ENCODE peak calls at places on chromosomes 13 and 19, in seven cellular contexts. L is mesothelial cell of epicardium, G is pancreas, S is breast epithelium, W is astrocyte of the spinal cord, I is GM13977, X is RWPE1. C is an unnamed sample.

GRCh38 chr13:75312884-75313520 is 169.0 kb downstream of the TBC1D4 start:
- DNase-seq in G (no peak), S (no peak), I (no peak), X (no peak), W (no peak), L (no peak), C (peak)

GRCh38 chr19:40089462-40089861 is 1.3 kb downstream of the ZNF780A start:
- DNase-seq in L (no peak), G (no peak), S (no peak), I (no peak), X (no peak), W (peak), C (no peak)

GRCh38 chr13:47594833-47595232 is 406.2 kb downstream of the SUCLA2 start:
- DNase-seq in I (no peak), L (no peak), W (no peak), S (no peak), G (no peak), X (no peak), C (peak)

GRCh38 chr13:42486711-42487198 is 87.2 kb upstream of the TNFSF11 start:
- DNase-seq in X (peak), W (peak), I (no peak), L (no peak), G (no peak), S (no peak), C (no peak)

GRCh38 chr13:21043898-21044297 is 17.5 kb downstream of the LATS2 start:
- DNase-seq in I (no peak), S (no peak), G (no peak), L (no peak), W (peak), X (no peak), C (no peak)

GRCh38 chr13:113532156-113532806 is 41.8 kb upstream of the DCUN1D2 start:
- DNase-seq in I (no peak), X (peak), L (no peak), W (peak), S (no peak), G (no peak), C (no peak)

GRCh38 chr13:51826606-51827005 is 18.4 kb downstream of the TMEM272 start:
- DNase-seq in L (no peak), G (no peak), I (no peak), X (no peak), S (peak), W (no peak), C (no peak)

GRCh38 chr13:38394777-38395504 is 45.3 kb downstream of the UFM1 start:
- DNase-seq in X (no peak), I (no peak), L (no peak), G (no peak), W (no peak), S (no peak), C (no peak)

GRCh38 chr13:32212420-32212819 is 102.7 kb downstream of the ZAR1L start:
- DNase-seq in S (no peak), L (no peak), G (no peak), W (peak), I (no peak), X (no peak), C (no peak)

GRCh38 chr19:347946-348861 is 3.6 kb upstream of the MIER2 start:
- DNase-seq in S (no peak), X (no peak), L (no peak), G (no peak), I (no peak), W (no peak), C (no peak)

GRCh38 chr13:25783480-25784081 is 268.2 kb downstream of the SHISA2 start:
- DNase-seq in S (no peak), W (no peak), X (no peak), L (no peak), I (no peak), G (no peak), C (no peak)

GRCh38 chr19:574658-575526 is 2.5 kb downstream of the BSG start:
- DNase-seq in S (no peak), X (peak), L (no peak), W (peak), I (peak), G (peak), C (no peak)

GRCh38 chr19:18503971-18504885 is 17.6 kb downstream of the ELL start:
- DNase-seq in L (no peak), W (no peak), I (no peak), X (no peak), S (no peak), G (peak), C (no peak)

GRCh38 chr19:58248886-58249285 is 20.2 kb downstream of the ZNF544 start:
- DNase-seq in W (no peak), L (no peak), S (no peak), G (no peak), I (no peak), X (no peak), C (peak)

GRCh38 chr13:49248433-49249002 is 793 bp downstream of the CDADC1 start:
- DNase-seq in X (peak), S (no peak), W (peak), I (no peak), L (peak), G (no peak), C (peak)

GRCh38 chr13:113449693-113450347 is 3.5 kb downstream of the ADPRHL1 start:
- DNase-seq in X (no peak), G (no peak), S (no peak), W (no peak), L (no peak), I (no peak), C (no peak)

GRCh38 chr13:41064493-41064892 is 3.2 kb downstream of the WBP4 start:
- DNase-seq in G (no peak), S (no peak), L (no peak), I (no peak), W (peak), X (no peak), C (no peak)

GRCh38 chr13:74026753-74027152 is 107.5 kb downstream of the KLF12 start:
- DNase-seq in L (no peak), S (no peak), W (peak), G (no peak), X (peak), I (peak), C (peak)

GRCh38 chr13:34340534-34340933 is 522.6 kb downstream of the RFC3 start:
- DNase-seq in X (peak), G (no peak), I (no peak), L (no peak), W (no peak), S (no peak), C (no peak)

GRCh38 chr13:74891610-74892009 is 590.4 kb downstream of the TBC1D4 start:
- DNase-seq in W (peak), L (no peak), I (no peak), X (peak), G (no peak), S (no peak), C (no peak)

GRCh38 chr13:112718318-112718717 is 28.5 kb downstream of the ATP11A start:
- DNase-seq in G (no peak), I (no peak), S (no peak), X (no peak), W (no peak), L (no peak), C (no peak)

GRCh38 chr19:35619290-35619923 is 6.9 kb downstream of the HAUS5 start:
- DNase-seq in I (no peak), L (no peak), S (no peak), G (no peak), X (no peak), W (no peak), C (no peak)

GRCh38 chr19:1252221-1252817 is 3.9 kb downstream of the MIDN start:
- DNase-seq in I (peak), S (peak), X (peak), G (peak), L (no peak), W (peak), C (peak)

GRCh38 chr13:114285166-114285808 is 3.9 kb downstream of the UPF3A start:
- DNase-seq in W (peak), S (no peak), G (no peak), L (no peak), I (no peak), X (peak), C (no peak)

GRCh38 chr13:31029129-31029528 is 96.7 kb downstream of the TEX26 start:
- DNase-seq in S (no peak), I (no peak), L (no peak), G (no peak), W (no peak), X (no peak), C (no peak)

GRCh38 chr19:58569191-58569942 is 3.8 kb downstream of the MZF1 start:
- DNase-seq in L (no peak), X (no peak), W (no peak), I (no peak), G (peak), S (no peak), C (no peak)

GRCh38 chr19:13155472-13156284 is 5.5 kb downstream of the IER2 start:
- DNase-seq in L (peak), X (peak), G (peak), S (peak), W (peak), I (peak), C (peak)

GRCh38 chr19:1601613-1602064 is 3.6 kb downstream of the UQCR11 start:
- DNase-seq in W (no peak), I (no peak), S (no peak), G (no peak), L (no peak), X (no peak), C (no peak)

GRCh38 chr13:31111136-31111535 is 50.6 kb downstream of the HSPH1 start:
- DNase-seq in G (no peak), I (no peak), W (no peak), X (no peak), L (no peak), S (no peak), C (no peak)

GRCh38 chr13:90519157-90519556 is 828.3 kb upstream of the MIR17HG start:
- DNase-seq in L (no peak), I (no peak), W (no peak), G (no peak), S (no peak), X (no peak), C (no peak)

GRCh38 chr13:42378383-42378780 is 106.4 kb downstream of the AKAP11 start:
- DNase-seq in L (no peak), G (no peak), I (no peak), X (no peak), S (no peak), W (no peak), C (peak)

GRCh38 chr19:15453091-15453498 is 3.3 kb upstream of the WIZ start:
- DNase-seq in W (no peak), G (no peak), I (no peak), S (no peak), L (no peak), X (no peak), C (no peak)

GRCh38 chr19:10968527-10969081 is 7.8 kb downstream of the SMARCA4 start:
- DNase-seq in G (no peak), X (no peak), S (no peak), L (no peak), W (no peak), I (peak), C (no peak)

GRCh38 chr13:24671367-24672117 is 8.7 kb upstream of the ATP12A start:
- DNase-seq in G (peak), X (peak), I (peak), S (peak), W (peak), L (peak), C (no peak)

GRCh38 chr19:53463263-53463662 is 4.3 kb upstream of the ZNF813 start:
- DNase-seq in G (peak), S (peak), I (no peak), X (no peak), L (no peak), W (peak), C (peak)

GRCh38 chr13:47004552-47004951 is 107.7 kb upstream of the HTR2A start:
- DNase-seq in L (no peak), I (no peak), X (no peak), S (no peak), W (no peak), G (no peak), C (no peak)

GRCh38 chr19:52453324-52454094 is at the start of gene ZNF578:
- DNase-seq in L (no peak), W (peak), S (peak), G (peak), I (peak), X (peak), C (peak)

GRCh38 chr19:14322889-14323463 is 58.3 kb upstream of the ADGRE5 start:
- DNase-seq in W (no peak), X (no peak), I (no peak), G (no peak), L (no peak), S (no peak), C (no peak)

GRCh38 chr13:25170554-25171107 is 1.5 kb downstream of the AMER2 start:
- DNase-seq in W (no peak), S (no peak), X (no peak), L (peak), I (peak), G (no peak), C (peak)

GRCh38 chr19:1274081-1274851 is 1.1 kb upstream of the FAM174C start:
- DNase-seq in G (peak), I (no peak), X (no peak), S (no peak), L (no peak), W (no peak), C (no peak)

GRCh38 chr19:17473041-17473440 is 2.7 kb downstream of the SLC27A1 start:
- DNase-seq in S (no peak), X (no peak), L (no peak), W (peak), I (no peak), G (no peak), C (peak)
- TF ChIP-seq CTCF in S (no peak), X (no peak), L (no peak), W (no peak), I (no peak), G (no peak), C (no peak)

DNA sequence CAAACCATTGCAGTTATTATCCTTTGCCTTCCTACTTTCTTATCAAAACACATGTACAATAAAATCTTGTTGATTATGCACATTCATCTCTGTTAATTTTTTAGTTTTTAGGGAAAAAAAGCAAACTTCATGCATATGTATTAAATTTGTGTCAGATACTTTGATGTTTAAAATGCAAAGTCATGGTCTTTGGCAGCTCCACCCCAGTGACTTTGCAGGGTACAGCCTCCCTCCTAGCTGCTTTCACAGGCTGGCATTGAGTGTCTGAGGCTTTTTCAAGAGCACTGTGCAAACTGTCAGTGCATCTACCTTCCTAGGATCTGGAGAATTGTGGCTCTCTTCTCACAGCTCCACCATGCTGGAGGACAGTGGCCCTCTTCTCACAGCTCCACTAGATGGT is 1988.1 kb upstream of the PCDH20 start:
- DNase-seq in X (no peak), S (no peak), W (no peak), I (no peak), G (no peak), L (no peak), C (no peak)
- TF ChIP-seq CTCF in X (no peak), S (no peak), W (no peak), I (peak), G (no peak), L (no peak), C (no peak)

GRCh38 chr19:32971715-32972540 is at the start of the genes CEP89 and FAAP24:
- DNase-seq in L (peak), W (peak), I (peak), G (peak), X (peak), S (peak), C (peak)
- TF ChIP-seq CTCF in L (no peak), W (no peak), I (no peak), G (no peak), X (no peak), S (peak), C (no peak)

GRCh38 chr19:38291855-38292254 is 12.2 kb upstream of the C19orf33 start:
- DNase-seq in W (no peak), G (no peak), I (no peak), S (no peak), L (no peak), X (no peak), C (no peak)
- TF ChIP-seq CTCF in W (no peak), G (no peak), I (no peak), S (peak), L (no peak), X (no peak), C (no peak)

GRCh38 chr13:96673825-96674224 is 320.5 kb downstream of the OXGR1 start:
- DNase-seq in S (no peak), L (no peak), X (no peak), G (no peak), W (no peak), I (no peak), C (no peak)
- TF ChIP-seq CTCF in S (no peak), L (no peak), X (no peak), G (no peak), W (no peak), I (no peak), C (no peak)

GRCh38 chr13:95360052-95360451 is 58.8 kb upstream of the ABCC4 start:
- DNase-seq in X (no peak), S (no peak), I (no peak), G (no peak), W (no peak), L (no peak), C (no peak)

GRCh38 chr13:95360464-95361097 is 59.3 kb upstream of the ABCC4 start:
- DNase-seq in S (no peak), G (no peak), X (no peak), I (no peak), W (no peak), L (no peak), C (no peak)

GRCh38 chr13:95356916-95357315 is 55.7 kb upstream of the ABCC4 start:
- DNase-seq in X (no peak), G (no peak), I (no peak), W (no peak), L (no peak), S (no peak), C (no peak)

GRCh38 chr13:95355491-95355890 is 54.2 kb upstream of the ABCC4 start:
- DNase-seq in W (peak), L (no peak), X (no peak), I (no peak), S (no peak), G (no peak), C (no peak)

GRCh38 chr13:95357875-95358274 is 56.6 kb upstream of the ABCC4 start:
- DNase-seq in G (no peak), W (no peak), X (no peak), I (no peak), S (no peak), L (no peak), C (no peak)
- TF ChIP-seq CTCF in G (no peak), W (no peak), X (no peak), I (no peak), S (no peak), L (no peak), C (no peak)

GRCh38 chr13:76503756-76504155 is 382.4 kb downstream of the KCTD12 start:
- DNase-seq in W (no peak), L (no peak), G (no peak), S (no peak), X (no peak), I (no peak), C (no peak)
- TF ChIP-seq CTCF in W (no peak), L (no peak), G (no peak), S (no peak), X (no peak), I (no peak), C (no peak)

GRCh38 chr19:42697884-42698283 is 42.4 kb downstream of the PSG3 start:
- DNase-seq in G (no peak), X (no peak), I (no peak), S (no peak), L (no peak), W (no peak), C (no peak)

GRCh38 chr19:42695811-42696503 is 44.3 kb downstream of the PSG3 start:
- DNase-seq in S (no peak), L (no peak), I (no peak), G (no peak), W (no peak), X (no peak), C (no peak)

DNA sequence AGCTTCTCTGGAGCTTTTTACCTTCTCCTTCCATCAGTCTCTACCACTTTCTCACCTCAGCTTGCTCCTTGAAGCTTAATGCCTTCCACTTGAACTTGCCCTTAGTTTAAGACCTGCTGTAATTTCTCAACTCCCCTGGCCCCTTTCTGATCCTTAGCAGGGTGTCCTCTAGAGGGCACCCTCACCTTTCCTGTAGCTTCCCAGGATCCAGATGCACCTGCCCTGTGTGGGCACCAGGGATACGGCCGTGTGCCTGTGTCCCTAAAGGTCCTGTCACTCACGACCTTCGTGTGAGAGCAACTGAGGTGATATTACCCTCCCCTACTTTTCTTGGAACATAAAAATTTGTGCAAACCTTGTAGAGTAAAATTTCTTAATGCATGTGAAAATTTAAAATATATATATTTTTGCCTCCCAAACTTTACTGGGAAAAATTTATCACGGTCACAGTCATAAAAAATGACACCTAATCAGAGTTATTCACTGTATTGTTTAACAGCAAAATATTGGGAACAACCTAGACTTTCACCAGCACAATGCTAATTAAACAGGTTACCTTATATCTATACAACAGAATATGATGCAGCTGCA is 46.4 kb downstream of the PSG3 start:
- DNase-seq in I (peak), X (peak), S (no peak), L (no peak), W (peak), G (peak), C (peak)
- TF ChIP-seq CTCF in I (peak), X (peak), S (peak), L (no peak), W (peak), G (peak), C (peak)